ENCODE peak calls at places on chromosomes 11 and 22, in eight cellular contexts. P, Q, Y, D, H, T, X and R are unnamed samples. For H3K4me1, the result is how much of the 10 kb centered on the place peaks cover.

GRCh38 chr11:44333271-44334218 is 23.6 kb upstream of the ALX4 start:
- DNase-seq in P (no peak), Q (no peak), Y (peak), D (no peak), H (no peak), T (no peak), X (no peak), R (no peak)

GRCh38 chr11:94183886-94184264 is 55.2 kb downstream of the PANX1 start:
- DNase-seq in P (peak), Q (no peak), Y (peak), D (peak), H (peak), T (peak), X (peak), R (no peak)

GRCh38 chr11:112783945-112784322 is 177.3 kb upstream of the NCAM1 start:
- DNase-seq in P (no peak), Q (no peak), Y (no peak), D (no peak), H (no peak), T (no peak), X (no peak), R (no peak)

GRCh38 chr11:66546368-66546965 is at the start of gene ACTN3:
- DNase-seq in P (peak), Q (peak), Y (peak), D (peak), H (peak), T (peak), X (no peak), R (no peak)

GRCh38 chr22:29071261-29072045 is 1.4 kb upstream of the KREMEN1 start:
- DNase-seq in P (peak), Q (peak), Y (peak), D (no peak), H (peak), T (no peak), X (peak), R (no peak)

GRCh38 chr11:72041364-72042058 is 38.8 kb downstream of the NUMA1 start:
- DNase-seq in P (peak), Q (peak), Y (peak), D (peak), H (peak), T (peak), X (peak), R (peak)

GRCh38 chr11:59263225-59263894 is 50.6 kb upstream of the MPEG1 start:
- DNase-seq in P (peak), Q (no peak), Y (peak), D (peak), H (peak), T (no peak), X (no peak), R (no peak)

GRCh38 chr11:67406969-67407699 is 3.3 kb downstream of the TBC1D10C start:
- DNase-seq in P (no peak), Q (no peak), Y (no peak), D (no peak), H (no peak), T (no peak), X (no peak), R (no peak)

GRCh38 chr11:71435278-71435951 is 12.8 kb downstream of the DHCR7 start:
- DNase-seq in P (no peak), Q (no peak), Y (no peak), D (no peak), H (no peak), T (no peak), X (no peak), R (no peak)

GRCh38 chr11:133821776-133822175 is 23.5 kb downstream of the SPATA19 start:
- DNase-seq in P (peak), Q (no peak), Y (peak), D (peak), H (peak), T (no peak), X (peak), R (no peak)

GRCh38 chr11:79039122-79039521 is 401.7 kb downstream of the TENM4 start:
- DNase-seq in P (no peak), Q (no peak), Y (no peak), D (no peak), H (no peak), T (no peak), X (no peak), R (no peak)

GRCh38 chr11:36594316-36594989 is at the start of gene IFTAP:
- DNase-seq in P (peak), Q (peak), Y (peak), D (peak), H (peak), T (peak), X (peak), R (no peak)

GRCh38 chr11:64800633-64801464 is 2.2 kb downstream of the MAP4K2 start:
- DNase-seq in P (no peak), Q (no peak), Y (no peak), D (no peak), H (peak), T (no peak), X (no peak), R (no peak)

GRCh38 chr11:20913113-20913512 is 243.7 kb downstream of the NELL1 start:
- DNase-seq in P (no peak), Q (no peak), Y (no peak), D (no peak), H (no peak), T (no peak), X (no peak), R (no peak)

GRCh38 chr22:44201556-44202129 is 20.9 kb downstream of the PARVG start:
- DNase-seq in P (no peak), Q (no peak), Y (no peak), D (peak), H (no peak), T (no peak), X (no peak), R (no peak)

GRCh38 chr22:41687901-41688364 is 734 bp downstream of the SNU13 start:
- DNase-seq in P (peak), Q (no peak), Y (peak), D (no peak), H (no peak), T (peak), X (peak), R (no peak)

GRCh38 chr11:122205036-122205435 is 89.0 kb upstream of the BLID start:
- DNase-seq in P (no peak), Q (no peak), Y (no peak), D (no peak), H (no peak), T (no peak), X (no peak), R (no peak)

GRCh38 chr11:116851631-116852030 is 14.2 kb upstream of the APOA1 start:
- DNase-seq in P (no peak), Q (no peak), Y (no peak), D (no peak), H (no peak), T (no peak), X (no peak), R (peak)

GRCh38 chr11:18492888-18493287 is 33.9 kb downstream of the TSG101 start:
- DNase-seq in P (no peak), Q (no peak), Y (peak), D (no peak), H (no peak), T (no peak), X (no peak), R (no peak)

GRCh38 chr22:17007852-17008731 is at the start of gene GAB4:
- DNase-seq in P (no peak), Q (no peak), Y (no peak), D (no peak), H (no peak), T (no peak), X (no peak), R (no peak)

DNA sequence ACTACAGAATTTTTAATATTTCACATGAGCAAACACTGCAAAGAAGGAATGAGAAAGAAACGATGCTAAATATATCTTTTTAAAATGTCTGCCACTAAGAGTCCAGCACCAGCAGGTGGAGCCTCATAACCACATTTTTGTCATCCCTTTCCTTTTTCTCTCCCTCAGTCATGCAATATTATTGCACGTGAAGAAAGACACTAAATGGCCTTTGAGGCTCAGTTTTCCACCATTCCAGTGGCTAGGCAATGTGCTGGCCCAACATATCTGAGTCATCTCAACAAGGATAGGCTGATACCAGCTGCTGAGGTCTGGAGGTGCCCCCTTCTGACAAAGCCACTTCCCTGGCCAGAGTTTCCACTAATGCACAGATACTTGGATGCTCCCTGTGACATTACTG is 1.8 kb downstream of the ALKBH8 start:
- DNase-seq in P (peak), Q (peak), Y (peak), D (no peak), H (no peak), T (peak), X (peak), R (peak)
- H3K4me1 ChIP-seq in P (under half), Q (under half), Y (under half), D (under half), H (under half), T (under half), X (under half), R (under half)

DNA sequence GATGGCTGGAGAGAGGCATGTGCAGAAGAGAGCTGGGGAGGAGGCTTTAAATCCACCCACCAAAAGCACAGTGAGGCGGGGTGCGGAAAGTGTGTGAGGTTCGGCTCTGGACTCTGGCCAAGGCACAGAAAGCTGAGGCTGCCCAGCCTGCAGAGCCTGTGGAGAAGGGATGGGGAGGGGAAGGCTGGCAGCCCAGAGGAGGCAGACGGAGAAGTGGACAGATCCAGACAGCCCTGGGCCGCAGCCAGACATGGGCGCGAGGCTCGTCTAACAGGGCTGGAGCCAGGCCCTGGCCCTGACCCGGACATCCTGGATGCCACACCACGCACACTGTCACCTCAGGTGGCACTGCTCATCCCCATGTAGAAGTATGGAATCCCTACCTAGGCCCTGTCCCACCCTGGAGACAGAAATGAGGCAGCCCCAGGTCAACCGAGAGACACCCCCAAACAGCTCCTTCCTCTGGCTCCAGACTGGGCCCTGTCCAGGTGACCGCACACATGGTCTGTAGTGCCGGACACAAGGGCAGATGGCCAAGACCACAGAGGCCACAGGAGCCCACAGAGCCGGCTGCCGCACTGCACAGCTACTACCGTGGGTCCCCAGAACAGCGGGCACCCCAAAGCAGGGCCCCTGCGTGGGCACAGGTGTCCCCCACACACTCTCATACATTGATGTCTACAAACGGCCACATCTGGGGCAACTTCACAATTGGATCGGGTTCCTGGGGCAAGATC is 16.6 kb upstream of the MOB2 start:
- DNase-seq in P (no peak), Q (no peak), Y (peak), D (peak), H (no peak), T (no peak), X (no peak), R (no peak)
- H3K4me1 ChIP-seq in P (under half), Q (half or more), Y (under half), D (half or more), H (under half), T (half or more), X (under half), R (under half)

GRCh38 chr11:61880454-61880853 is 10.9 kb downstream of the FADS3 start:
- DNase-seq in P (no peak), Q (no peak), Y (no peak), D (no peak), H (no peak), T (no peak), X (no peak), R (no peak)
- H3K4me1 ChIP-seq in P (under half), Q (under half), Y (under half), D (half or more), H (under half), T (half or more), X (under half), R (under half)

GRCh38 chr22:46107753-46108563 is 42.4 kb upstream of the PPARA start:
- DNase-seq in P (no peak), Q (no peak), Y (no peak), D (no peak), H (no peak), T (no peak), X (peak), R (no peak)

GRCh38 chr22:46105494-46106278 is 44.6 kb upstream of the PPARA start:
- DNase-seq in P (no peak), Q (no peak), Y (peak), D (peak), H (no peak), T (no peak), X (no peak), R (no peak)

GRCh38 chr22:46107089-46107664 is 43.1 kb upstream of the PPARA start:
- DNase-seq in P (no peak), Q (peak), Y (no peak), D (peak), H (no peak), T (no peak), X (peak), R (no peak)

GRCh38 chr22:46104881-46105493 is 45.3 kb upstream of the PPARA start:
- DNase-seq in P (no peak), Q (no peak), Y (no peak), D (no peak), H (no peak), T (no peak), X (no peak), R (no peak)

DNA sequence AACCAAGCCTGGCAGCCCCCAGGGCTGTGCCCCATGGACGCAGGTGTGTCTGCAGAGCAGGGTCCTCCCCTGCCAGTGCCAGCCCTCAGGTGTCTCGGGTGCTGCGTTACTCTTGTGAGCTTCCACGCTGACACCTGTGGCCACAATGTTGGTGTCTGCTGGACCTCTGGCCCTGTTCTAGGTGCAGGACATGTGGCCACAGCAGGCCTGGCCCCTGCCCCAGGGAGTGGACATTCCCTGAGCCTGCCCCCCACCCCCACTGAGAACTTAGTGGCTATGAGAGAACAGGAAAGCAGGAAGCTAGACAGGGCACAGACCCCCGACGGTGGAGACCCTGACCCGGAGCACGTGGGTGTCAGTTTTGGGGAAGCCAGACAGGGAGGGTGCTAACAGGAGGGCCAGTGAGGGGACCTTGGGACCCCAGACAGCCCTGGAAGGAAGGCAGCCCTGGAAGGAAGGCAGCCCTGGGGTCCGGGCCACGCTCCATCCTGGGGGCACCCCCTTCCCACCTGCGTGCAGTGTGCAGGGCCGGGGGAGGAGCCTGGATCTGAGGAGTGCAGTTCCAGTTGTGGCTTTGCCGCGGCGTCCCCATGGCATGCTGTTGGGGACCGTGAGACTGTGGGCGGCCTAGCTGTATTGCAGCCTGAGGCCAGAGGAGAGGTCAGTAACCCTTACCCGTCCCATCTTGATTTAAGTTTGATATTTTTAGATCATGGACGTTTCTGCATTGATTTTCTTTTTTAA is 43.9 kb upstream of the PPARA start:
- DNase-seq in P (no peak), Q (no peak), Y (no peak), D (no peak), H (no peak), T (no peak), X (peak), R (no peak)
- H3K4me1 ChIP-seq in P (under half), Q (half or more), Y (under half), D (half or more), H (under half), T (half or more), X (half or more), R (under half)